ENCODE peak calls at places on chromosomes 13 and 19, in four cellular contexts. U is hepatocyte, X is suprapubic skin, O is K562. H is an unnamed sample. For H3K36me3, the result is how much of the 10 kb centered on the place peaks cover.

GRCh38 chr13:33757713-33758112 is 60.2 kb upstream of the RFC3 start:
- DNase-seq in U (no peak), X (no peak), O (no peak), H (no peak)

GRCh38 chr19:12647490-12648071 is 19.0 kb downstream of the MAN2B1 start:
- DNase-seq in U (peak), X (no peak), O (peak), H (peak)

GRCh38 chr19:13696839-13697238 is 67.5 kb upstream of the MRI1 start:
- DNase-seq in U (no peak), X (no peak), O (no peak), H (no peak)

GRCh38 chr19:35318679-35319448 is 10.1 kb upstream of the CD22 start:
- DNase-seq in U (no peak), X (no peak), O (peak), H (no peak)

GRCh38 chr19:13382633-13382938 is 123.7 kb downstream of the CACNA1A start:
- DNase-seq in U (no peak), X (no peak), O (no peak), H (no peak)

GRCh38 chr19:10402441-10403038 is 802 bp downstream of the CDC37 start:
- DNase-seq in U (peak), X (no peak), O (peak), H (peak)

GRCh38 chr13:75481176-75482069 is 546 bp downstream of the TBC1D4 start:
- DNase-seq in U (peak), X (no peak), O (peak), H (peak)

GRCh38 chr13:80454245-80454644 is 113.3 kb upstream of the SPRY2 start:
- DNase-seq in U (no peak), X (no peak), O (no peak), H (no peak)

GRCh38 chr19:13100031-13100588 is 2.5 kb downstream of the LYL1 start:
- DNase-seq in U (no peak), X (no peak), O (no peak), H (no peak)

GRCh38 chr13:43767351-43767901 is 19.3 kb downstream of the ENOX1 start:
- DNase-seq in U (no peak), X (no peak), O (no peak), H (peak)

GRCh38 chr19:29988351-29988750 is 46.3 kb downstream of the URI1 start:
- DNase-seq in U (no peak), X (no peak), O (peak), H (no peak)

GRCh38 chr13:49464621-49465325 is 20.7 kb downstream of the SETDB2 start:
- DNase-seq in U (no peak), X (no peak), O (no peak), H (no peak)

GRCh38 chr13:41052441-41052840 is 8.9 kb upstream of the WBP4 start:
- DNase-seq in U (no peak), X (no peak), O (no peak), H (no peak)

GRCh38 chr13:71625694-71626093 is 241.3 kb downstream of the DACH1 start:
- DNase-seq in U (no peak), X (no peak), O (no peak), H (no peak)

GRCh38 chr13:30998548-30999140 is 66.2 kb downstream of the TEX26 start:
- DNase-seq in U (peak), X (no peak), O (no peak), H (peak)

GRCh38 chr19:18832331-18833140 is 777 bp downstream of the UPF1 start:
- DNase-seq in U (peak), X (no peak), O (peak), H (no peak)

GRCh38 chr19:13165091-13165997 is 15.1 kb downstream of the IER2 start:
- DNase-seq in U (peak), X (no peak), O (no peak), H (no peak)

GRCh38 chr19:1014161-1015060 is 6.5 kb downstream of the TMEM259 start:
- DNase-seq in U (no peak), X (no peak), O (no peak), H (no peak)

GRCh38 chr13:32298695-32299094 is 16.5 kb downstream of the ZAR1L start:
- DNase-seq in U (no peak), X (no peak), O (no peak), H (no peak)

GRCh38 chr19:46603752-46604241 is 2.7 kb downstream of the CALM3 start:
- DNase-seq in U (peak), X (peak), O (peak), H (no peak)

GRCh38 chr19:33143897-33144405 is 12.0 kb downstream of the WDR88 start:
- DNase-seq in U (peak), X (peak), O (peak), H (peak)

GRCh38 chr13:90336507-90336906 is 1011.0 kb upstream of the MIR17HG start:
- DNase-seq in U (no peak), X (no peak), O (no peak), H (no peak)

GRCh38 chr19:38737297-38737865 is 6.9 kb downstream of the CAPN12 start:
- DNase-seq in U (peak), X (no peak), O (no peak), H (no peak)

GRCh38 chr19:20247016-20247683 is 80.1 kb downstream of the ZNF486 start:
- DNase-seq in U (peak), X (no peak), O (no peak), H (no peak)

GRCh38 chr19:17109962-17110598 is 34.5 kb downstream of the MYO9B start:
- DNase-seq in U (no peak), X (no peak), O (no peak), H (no peak)

GRCh38 chr19:18202759-18203407 is 959 bp downstream of the RAB3A start:
- DNase-seq in U (peak), X (no peak), O (peak), H (peak)

GRCh38 chr13:31409678-31410356 is 210.0 kb downstream of the B3GLCT start:
- DNase-seq in U (peak), X (no peak), O (no peak), H (no peak)

DNA sequence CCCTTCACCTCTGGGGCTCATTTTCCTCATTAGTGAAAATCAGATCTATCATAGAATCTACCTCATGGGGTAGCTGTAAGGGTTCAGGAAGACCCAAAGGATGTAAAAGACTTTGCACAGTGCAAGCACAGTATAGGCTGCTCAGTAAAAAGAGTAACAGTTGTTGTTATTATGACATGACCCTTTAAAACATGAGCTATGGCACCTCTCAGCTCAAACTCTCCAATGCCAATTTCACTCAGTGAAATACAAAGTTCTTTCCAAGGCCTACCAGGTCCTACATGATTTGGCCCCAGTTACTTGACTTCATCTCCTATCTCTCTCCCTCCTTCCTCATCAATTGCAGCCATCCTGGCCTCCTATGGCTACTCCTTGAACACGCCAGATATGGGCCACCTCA is 4.9 kb downstream of the SMG9 start:
- DNase-seq in U (no peak), X (no peak), O (no peak), H (no peak)
- H3K36me3 ChIP-seq in U (under half), X (half or more), O (half or more), H (half or more)

DNA sequence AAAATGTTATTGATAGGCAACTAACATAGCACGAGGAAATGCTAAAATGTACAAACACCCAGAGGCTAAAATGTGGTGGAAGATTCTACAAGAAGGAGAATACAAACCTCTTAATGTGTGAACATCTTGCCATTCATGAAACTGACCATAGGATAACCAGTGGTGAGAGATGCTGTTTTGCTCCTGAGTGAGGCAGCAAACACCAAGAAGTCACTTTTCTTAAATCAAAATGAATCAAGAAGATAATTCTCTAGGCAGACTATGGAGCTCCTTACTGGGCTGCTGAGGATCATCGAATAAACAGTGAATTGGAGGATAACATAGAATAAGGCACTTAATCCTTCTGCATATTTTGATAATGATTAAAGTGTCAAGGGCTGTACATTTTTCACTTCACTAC is 375.4 kb upstream of the SLITRK6 start:
- DNase-seq in U (no peak), X (no peak), O (no peak), H (no peak)
- TF ChIP-seq CTCF in U (peak), X (no peak), O (no peak), H (peak)

DNA sequence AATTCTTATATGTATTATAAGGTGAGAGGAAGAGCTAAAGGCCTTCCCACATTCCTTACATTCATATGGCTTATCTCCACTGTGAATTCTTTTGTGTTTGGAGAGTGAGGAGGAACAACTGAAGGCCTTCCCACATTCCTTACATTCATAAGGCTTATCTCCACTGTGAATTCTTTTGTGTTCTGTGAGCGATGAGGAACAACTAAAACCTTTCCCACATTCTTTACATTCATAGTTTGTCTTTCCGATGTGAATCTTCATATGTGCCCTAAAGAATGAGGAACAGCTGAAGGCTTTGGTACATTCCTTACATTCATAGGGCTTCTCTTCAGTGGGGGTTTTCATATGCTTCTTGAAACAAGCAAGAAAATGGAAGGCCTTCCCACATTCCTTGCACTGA is 13.3 kb downstream of the ZNF699 start:
- DNase-seq in U (no peak), X (no peak), O (no peak), H (no peak)
- H3K36me3 ChIP-seq in U (under half), X (half or more), O (under half), H (under half)

DNA sequence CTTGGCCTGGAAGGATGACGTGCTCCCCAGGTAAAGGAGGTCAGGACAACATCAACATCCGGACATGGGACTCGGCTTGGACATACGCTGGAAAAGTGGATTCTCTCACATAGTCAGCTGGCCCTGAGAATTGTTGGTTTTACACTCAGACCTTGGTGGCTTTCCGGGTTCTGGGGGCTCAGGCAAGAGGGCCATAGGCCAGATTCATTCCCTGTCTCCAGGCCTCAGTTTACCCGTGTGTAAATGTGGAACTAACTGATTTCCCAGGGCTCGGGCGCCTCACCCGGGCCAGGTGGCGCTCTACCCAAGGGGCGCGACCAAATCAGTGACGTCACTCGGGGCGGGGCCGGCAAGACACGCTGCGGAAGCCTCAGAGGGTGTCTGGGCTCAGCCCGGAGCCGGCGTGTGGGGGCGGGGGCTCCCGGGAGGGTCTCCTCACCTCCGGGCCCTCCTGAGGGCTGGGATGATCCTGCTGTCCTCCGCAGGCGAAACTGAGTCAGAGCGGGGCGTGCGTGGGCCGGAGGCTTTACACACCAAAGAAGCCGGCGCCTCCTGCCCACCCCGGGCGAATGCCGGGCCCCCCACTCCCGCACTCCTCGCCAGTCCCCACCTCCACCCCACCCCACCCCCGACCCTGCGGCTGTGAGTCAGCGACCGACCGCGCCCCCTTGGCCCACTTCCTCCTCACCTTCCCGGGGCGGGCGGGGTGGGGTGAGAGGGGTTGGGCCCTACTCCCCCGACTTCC is 861 bp upstream of the VASP start:
- DNase-seq in U (peak), X (peak), O (peak), H (peak)
- TF ChIP-seq CTCF in U (peak), X (no peak), O (peak), H (peak)

GRCh38 chr13:29515372-29515771 is 80.1 kb downstream of the SLC7A1 start:
- DNase-seq in U (no peak), X (no peak), O (no peak), H (no peak)
- H3K36me3 ChIP-seq in U (under half), X (half or more), O (half or more), H (half or more)

GRCh38 chr13:28338742-28339141 is 156.2 kb downstream of the FLT1 start:
- DNase-seq in U (no peak), X (no peak), O (no peak), H (no peak)

GRCh38 chr13:28338202-28338601 is 156.7 kb downstream of the FLT1 start:
- DNase-seq in U (no peak), X (no peak), O (no peak), H (no peak)

GRCh38 chr13:28340272-28340793 is 154.6 kb downstream of the FLT1 start:
- DNase-seq in U (no peak), X (no peak), O (no peak), H (no peak)

GRCh38 chr13:28337196-28338045 is 157.5 kb downstream of the FLT1 start:
- DNase-seq in U (no peak), X (no peak), O (no peak), H (no peak)

DNA sequence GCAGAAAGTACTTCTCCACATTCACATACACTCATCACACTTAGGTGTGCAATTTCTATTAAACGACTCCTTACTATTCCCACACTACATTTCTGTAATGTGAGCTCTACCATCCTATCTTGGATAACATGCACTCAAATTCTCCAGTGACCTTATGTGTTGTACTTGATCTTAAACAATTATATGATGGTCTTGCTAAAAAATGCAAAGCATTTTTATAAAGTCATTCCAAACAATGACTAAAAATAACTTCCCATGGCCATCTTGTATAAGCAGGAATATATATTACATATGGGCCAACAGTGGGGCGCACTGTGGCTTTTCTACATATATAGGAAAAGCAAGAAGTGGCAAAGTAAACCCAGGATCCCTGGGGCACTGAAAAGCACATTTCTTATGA is 155.5 kb downstream of the FLT1 start:
- DNase-seq in U (no peak), X (no peak), O (no peak), H (no peak)
- TF ChIP-seq CTCF in U (no peak), X (no peak), O (no peak), H (no peak)

GRCh38 chr19:15246198-15246481 is 13.9 kb upstream of the EPHX3 start:
- DNase-seq in U (no peak), X (no peak), O (no peak), H (no peak)

GRCh38 chr19:15243236-15243957 is 11.1 kb upstream of the EPHX3 start:
- DNase-seq in U (no peak), X (no peak), O (no peak), H (no peak)

GRCh38 chr19:15245370-15246197 is 13.3 kb upstream of the EPHX3 start:
- DNase-seq in U (no peak), X (no peak), O (no peak), H (no peak)

GRCh38 chr19:15244808-15245207 is 12.6 kb upstream of the EPHX3 start:
- DNase-seq in U (no peak), X (no peak), O (no peak), H (no peak)

GRCh38 chr19:15244106-15244803 is 12.0 kb upstream of the EPHX3 start:
- DNase-seq in U (no peak), X (no peak), O (no peak), H (no peak)
- H3K36me3 ChIP-seq in U (under half), X (half or more), O (half or more), H (half or more)

GRCh38 chr19:52651956-52652355 is 13.8 kb upstream of the ZNF83 start:
- DNase-seq in U (no peak), X (no peak), O (no peak), H (no peak)
- TF ChIP-seq CTCF in U (no peak), X (no peak), O (no peak), H (no peak)

H was measured in BE2C.